ENCODE peak calls at places on chromosomes 3 and 15, in six cellular contexts. U, F, I, L, G and Q are unnamed samples.

GRCh38 chr3:63861306-63861705 is 2.3 kb downstream of the THOC7 start:
- DNase-seq in U (no peak), F (no peak), I (no peak), L (no peak), G (no peak), Q (no peak)

GRCh38 chr3:12991861-12992281 is 81.4 kb downstream of the IQSEC1 start:
- DNase-seq in U (no peak), F (no peak), I (no peak), L (no peak), G (no peak), Q (no peak)

GRCh38 chr3:140078940-140079339 is 144.0 kb downstream of the CLSTN2 start:
- DNase-seq in U (no peak), F (no peak), I (no peak), L (no peak), G (no peak), Q (no peak)

GRCh38 chr15:101358895-101359294 is 63.8 kb upstream of the SNRPA1 start:
- DNase-seq in U (no peak), F (no peak), I (no peak), L (no peak), G (no peak), Q (no peak)

GRCh38 chr3:99867594-99868437 is 50.2 kb downstream of the CMSS1 start:
- DNase-seq in U (peak; percentile 8), F (no peak), I (no peak), L (no peak), G (no peak), Q (no peak)

GRCh38 chr3:149010504-149010951 is 19.2 kb downstream of the GYG1 start:
- DNase-seq in U (no peak), F (no peak), I (no peak), L (no peak), G (no peak), Q (no peak)

GRCh38 chr15:39127925-39128617 is 452.8 kb upstream of the THBS1 start:
- DNase-seq in U (no peak), F (no peak), I (no peak), L (peak; percentile 98), G (no peak), Q (no peak)

GRCh38 chr15:67882487-67883227 is 42.8 kb upstream of the RNU6-1 start:
- DNase-seq in U (no peak), F (no peak), I (no peak), L (no peak), G (peak; percentile 28), Q (no peak)

GRCh38 chr3:51396401-51396800 is 5.3 kb downstream of the RBM15B start:
- DNase-seq in U (no peak), F (no peak), I (no peak), L (no peak), G (no peak), Q (no peak)

GRCh38 chr3:23653647-23654525 is 151.9 kb upstream of the UBE2E1 start:
- DNase-seq in U (no peak), F (no peak), I (no peak), L (no peak), G (no peak), Q (no peak)
- H3K27ac ChIP-seq in U (no peak overlapping the region), F (no peak overlapping the region), I (no peak overlapping the region), L (no peak overlapping the region), G (no peak overlapping the region), Q (no peak overlapping the region)

DNA sequence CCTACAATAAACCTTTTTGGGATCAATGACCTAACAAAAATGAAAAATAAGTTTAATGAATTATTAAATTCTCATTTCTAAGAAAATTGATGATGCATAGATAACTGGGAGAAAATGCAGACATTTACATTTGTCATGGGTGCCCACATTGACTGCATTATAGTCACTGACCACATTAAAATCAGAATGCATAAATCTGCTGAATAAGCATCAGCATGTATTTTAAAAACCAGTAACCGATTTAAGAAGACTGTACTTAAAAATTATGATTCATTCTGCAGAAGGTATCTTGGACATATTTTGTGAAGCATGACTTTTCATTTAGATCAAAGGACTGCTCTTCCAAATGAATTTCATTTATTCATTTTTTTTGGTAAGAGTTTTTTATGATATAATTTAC is 11.7 kb downstream of the KCNH8 start:
- DNase-seq in U (no peak), F (no peak), I (no peak), L (no peak), G (no peak), Q (no peak)
- H3K4me1 ChIP-seq in U (no peaks in the 10 kb centered on the region), F (no peaks in the 10 kb centered on the region), I (no peaks in the 10 kb centered on the region), L (no peaks in the 10 kb centered on the region), G (no peaks in the 10 kb centered on the region), Q (no peaks in the 10 kb centered on the region)

GRCh38 chr3:24100694-24101402 is 155.8 kb downstream of the NR1D2 start:
- DNase-seq in U (no peak), F (no peak), I (no peak), L (no peak), G (no peak), Q (no peak)
- H3K27ac ChIP-seq in U (no peak overlapping the region), F (no peak overlapping the region), I (no peak overlapping the region), L (no peak overlapping the region), G (no peak overlapping the region), Q (no peak overlapping the region)

GRCh38 chr3:150972379-150972985 is at the start of gene CLRN1:
- DNase-seq in U (no peak), F (no peak), I (no peak), L (no peak), G (no peak), Q (no peak)
- H3K4me1 ChIP-seq in U (peaks cover 13% of the 10 kb centered on the region), F (no peaks in the 10 kb centered on the region), I (no peaks in the 10 kb centered on the region), L (peaks cover 7% of the 10 kb centered on the region), G (no peaks in the 10 kb centered on the region), Q (no peaks in the 10 kb centered on the region)